ENCODE peak calls at places on chromosomes 7 and 10, in six cellular contexts. G is foreskin fibroblast, R is iPS-NIHi11, V is T1000, O is T-helper 22 cell, E is adipocyte. H is an unnamed sample.

GRCh38 chr7:2209961-2210323 is 22.8 kb downstream of the MAD1L1 start:
- DNase-seq in R (no peak), G (no peak), O (no peak), E (no peak), V (no peak), H (no peak)

GRCh38 chr10:87054373-87055295 is 34.5 kb downstream of the FAM25A start:
- DNase-seq in G (peak), V (no peak), E (peak), O (no peak), R (no peak), H (no peak)

GRCh38 chr7:106309352-106309751 is 24.6 kb upstream of the NAMPT start:
- DNase-seq in V (no peak), E (no peak), O (no peak), G (peak), R (no peak), H (no peak)

GRCh38 chr10:48523212-48523819 is 81.6 kb downstream of the ARHGAP22 start:
- DNase-seq in R (peak), O (no peak), E (peak), G (peak), V (peak), H (peak)

GRCh38 chr10:48274636-48275035 is at the start of gene FRMPD2:
- DNase-seq in G (no peak), R (no peak), E (no peak), O (no peak), V (no peak), H (no peak)

GRCh38 chr10:125719173-125720001 is at the start of gene EDRF1:
- DNase-seq in R (peak), V (peak), G (peak), E (peak), O (peak), H (peak)

GRCh38 chr7:140541513-140542192 is 62.3 kb upstream of the MKRN1 start:
- DNase-seq in O (no peak), G (peak), V (peak), E (peak), R (peak), H (peak)

GRCh38 chr7:98875501-98875900 is 2.8 kb upstream of the TRRAP start:
- DNase-seq in V (no peak), G (no peak), O (no peak), R (no peak), E (no peak), H (no peak)

GRCh38 chr10:73953665-73954064 is 42.7 kb downstream of the PLAU start:
- DNase-seq in R (no peak), G (no peak), E (no peak), V (no peak), O (no peak), H (no peak)

GRCh38 chr7:157136372-157136771 is 2.4 kb upstream of the UBE3C start:
- DNase-seq in G (peak), V (no peak), R (no peak), O (no peak), E (peak), H (no peak)

GRCh38 chr10:45376364-45376801 is 2.4 kb downstream of the ALOX5 start:
- DNase-seq in G (no peak), R (no peak), O (no peak), E (no peak), V (no peak), H (no peak)

GRCh38 chr7:28779929-28780328 is 178.2 kb downstream of the TRIL start:
- DNase-seq in R (no peak), V (no peak), E (no peak), G (no peak), O (no peak), H (no peak)

GRCh38 chr10:131802991-131803390 is 97.8 kb upstream of the PPP2R2D start:
- DNase-seq in G (no peak), O (no peak), E (no peak), R (no peak), V (no peak), H (no peak)

GRCh38 chr10:80204801-80205477 is 398 bp downstream of the ANXA11 start:
- DNase-seq in V (no peak), O (peak), R (peak), G (peak), E (peak), H (no peak)

GRCh38 chr7:1567082-1567771 is 2.6 kb downstream of the PSMG3 start:
- DNase-seq in G (peak), V (peak), E (no peak), O (no peak), R (peak), H (no peak)

GRCh38 chr10:1550616-1551015 is 186.7 kb downstream of the ADARB2 start:
- DNase-seq in E (no peak), G (no peak), O (no peak), V (no peak), R (no peak), H (no peak)

GRCh38 chr10:59831658-59832503 is 74.5 kb downstream of the CCDC6 start:
- DNase-seq in E (no peak), O (no peak), V (no peak), G (no peak), R (no peak), H (no peak)

GRCh38 chr10:122850705-122851640 is 5.3 kb upstream of the CUZD1 start:
- DNase-seq in O (no peak), R (no peak), E (peak), V (no peak), G (peak), H (no peak)

GRCh38 chr10:101830322-101831168 is 12.3 kb upstream of the OGA start:
- DNase-seq in E (peak), V (peak), G (peak), O (peak), R (peak), H (no peak)

GRCh38 chr10:93363891-93364648 is 118.1 kb downstream of the MYOF start:
- DNase-seq in O (no peak), R (no peak), V (no peak), E (no peak), G (no peak), H (no peak)

GRCh38 chr10:50416885-50417284 is 165.6 kb upstream of the ASAH2 start:
- DNase-seq in V (no peak), E (no peak), O (no peak), R (no peak), G (no peak), H (no peak)

GRCh38 chr7:16268821-16269768 is 152.2 kb downstream of the CRPPA start:
- DNase-seq in E (peak), R (no peak), G (peak), O (no peak), V (peak), H (peak)

GRCh38 chr7:36182854-36183604 is 30.0 kb downstream of the EEPD1 start:
- DNase-seq in V (no peak), E (no peak), R (no peak), O (no peak), G (no peak), H (no peak)

GRCh38 chr10:28432210-28432676 is 100.7 kb upstream of the WAC start:
- DNase-seq in E (peak), V (no peak), G (peak), R (peak), O (no peak), H (peak)

GRCh38 chr7:602341-603141 is 82.9 kb upstream of the PDGFA start:
- DNase-seq in R (no peak), G (no peak), E (no peak), V (no peak), O (no peak), H (no peak)

GRCh38 chr7:6228363-6228762 is 44.1 kb downstream of the CYTH3 start:
- DNase-seq in G (peak), V (no peak), R (peak), E (peak), O (no peak), H (no peak)

GRCh38 chr7:103718482-103719415 is 270.7 kb downstream of the RELN start:
- DNase-seq in G (no peak), E (no peak), O (no peak), V (no peak), R (no peak), H (no peak)

GRCh38 chr7:1624999-1625927 is 44.8 kb upstream of the ELFN1 start:
- DNase-seq in O (no peak), G (no peak), R (no peak), E (no peak), V (no peak), H (no peak)

H was measured in HS-27A.